ENCODE peak calls at places on chromosomes 5 and 9, in four cellular contexts. One of them, this sample, is unnamed.

GRCh38 chr9:100601216-100601615 is 23.3 kb downstream of the CAVIN4 start:
- DNase-seq in uterus: no peak
- DNase-seq in psoas muscle: no peak
- DNase-seq in CD4-positive, alpha-beta memory T cell: peak
- DNase-seq in this sample: no peak

GRCh38 chr9:93894691-93895079 is 60.5 kb downstream of the BARX1 start:
- DNase-seq in CD4-positive, alpha-beta memory T cell: no peak
- DNase-seq in psoas muscle: no peak
- DNase-seq in uterus: no peak
- DNase-seq in this sample: no peak

GRCh38 chr5:55551904-55552303 is 17.1 kb upstream of the PLPP1 start:
- DNase-seq in uterus: no peak
- DNase-seq in CD4-positive, alpha-beta memory T cell: no peak
- DNase-seq in psoas muscle: no peak
- DNase-seq in this sample: no peak

GRCh38 chr9:69461488-69461887 is 136.5 kb downstream of the ENTREP1 start:
- DNase-seq in psoas muscle: no peak
- DNase-seq in CD4-positive, alpha-beta memory T cell: no peak
- DNase-seq in uterus: no peak
- DNase-seq in this sample: no peak

GRCh38 chr9:128143409-128144238 is 5.6 kb upstream of the LCN2 start:
- DNase-seq in psoas muscle: peak
- DNase-seq in uterus: no peak
- DNase-seq in CD4-positive, alpha-beta memory T cell: no peak
- DNase-seq in this sample: no peak

GRCh38 chr5:141506381-141507155 is 17.7 kb downstream of the PCDHGC5 start:
- DNase-seq in CD4-positive, alpha-beta memory T cell: no peak
- DNase-seq in psoas muscle: no peak
- DNase-seq in uterus: no peak
- DNase-seq in this sample: no peak

GRCh38 chr9:764105-764524 is 77.4 kb upstream of the DMRT1 start:
- DNase-seq in CD4-positive, alpha-beta memory T cell: peak
- DNase-seq in psoas muscle: peak
- DNase-seq in uterus: peak
- DNase-seq in this sample: no peak

GRCh38 chr9:137975936-137976565 is 98.5 kb downstream of the CACNA1B start:
- DNase-seq in CD4-positive, alpha-beta memory T cell: no peak
- DNase-seq in psoas muscle: no peak
- DNase-seq in uterus: no peak
- DNase-seq in this sample: no peak

GRCh38 chr5:147522435-147522834 is 12.6 kb upstream of the DPYSL3 start:
- DNase-seq in CD4-positive, alpha-beta memory T cell: no peak
- DNase-seq in psoas muscle: no peak
- DNase-seq in uterus: no peak
- DNase-seq in this sample: no peak

GRCh38 chr5:134142806-134143205 is 28.3 kb downstream of the TCF7 start:
- DNase-seq in CD4-positive, alpha-beta memory T cell: no peak
- DNase-seq in uterus: no peak
- DNase-seq in psoas muscle: no peak
- DNase-seq in this sample: no peak

GRCh38 chr9:130981761-130982147 is 27.2 kb upstream of the LAMC3 start:
- DNase-seq in CD4-positive, alpha-beta memory T cell: no peak
- DNase-seq in uterus: no peak
- DNase-seq in psoas muscle: no peak
- DNase-seq in this sample: no peak

GRCh38 chr9:34664281-34665108 is 2.0 kb upstream of the CCL27 start:
- DNase-seq in psoas muscle: peak
- DNase-seq in uterus: peak
- DNase-seq in CD4-positive, alpha-beta memory T cell: peak
- DNase-seq in this sample: peak

GRCh38 chr5:51731641-51732040 is 348.4 kb downstream of the ISL1 start:
- DNase-seq in CD4-positive, alpha-beta memory T cell: no peak
- DNase-seq in uterus: no peak
- DNase-seq in psoas muscle: no peak
- DNase-seq in this sample: no peak

GRCh38 chr5:88140396-88140862 is 128.2 kb downstream of the TMEM161B start:
- DNase-seq in psoas muscle: no peak
- DNase-seq in uterus: peak
- DNase-seq in CD4-positive, alpha-beta memory T cell: no peak
- DNase-seq in this sample: no peak

GRCh38 chr5:168015506-168015905 is 275.9 kb upstream of the WWC1 start:
- DNase-seq in uterus: no peak
- DNase-seq in CD4-positive, alpha-beta memory T cell: no peak
- DNase-seq in psoas muscle: no peak
- DNase-seq in this sample: no peak

GRCh38 chr5:116507941-116508655 is 66.5 kb downstream of the SEMA6A start:
- DNase-seq in psoas muscle: no peak
- DNase-seq in CD4-positive, alpha-beta memory T cell: no peak
- DNase-seq in uterus: no peak
- DNase-seq in this sample: no peak

GRCh38 chr9:131562032-131562959 is 17.0 kb downstream of the PRRT1B start:
- DNase-seq in CD4-positive, alpha-beta memory T cell: no peak
- DNase-seq in uterus: no peak
- DNase-seq in psoas muscle: no peak
- DNase-seq in this sample: no peak

GRCh38 chr9:126479515-126479914 is 134.2 kb upstream of the LMX1B start:
- DNase-seq in uterus: no peak
- DNase-seq in CD4-positive, alpha-beta memory T cell: no peak
- DNase-seq in psoas muscle: no peak
- DNase-seq in this sample: no peak

GRCh38 chr9:126049088-126049487 is 277.5 kb upstream of the MVB12B start:
- DNase-seq in CD4-positive, alpha-beta memory T cell: no peak
- DNase-seq in uterus: no peak
- DNase-seq in psoas muscle: no peak
- DNase-seq in this sample: no peak

GRCh38 chr5:99032234-99033013 is 103.6 kb upstream of the CHD1 start:
- DNase-seq in CD4-positive, alpha-beta memory T cell: no peak
- DNase-seq in psoas muscle: peak
- DNase-seq in uterus: peak
- DNase-seq in this sample: no peak

GRCh38 chr9:90433398-90433890 is 209.2 kb downstream of the DIRAS2 start:
- DNase-seq in CD4-positive, alpha-beta memory T cell: no peak
- DNase-seq in psoas muscle: no peak
- DNase-seq in uterus: no peak
- DNase-seq in this sample: no peak

GRCh38 chr9:801399-802071 is 40.0 kb upstream of the DMRT1 start:
- DNase-seq in psoas muscle: no peak
- DNase-seq in CD4-positive, alpha-beta memory T cell: no peak
- DNase-seq in uterus: no peak
- DNase-seq in this sample: no peak

GRCh38 chr9:91785403-91785917 is 164.6 kb downstream of the ROR2 start:
- DNase-seq in CD4-positive, alpha-beta memory T cell: no peak
- DNase-seq in uterus: no peak
- DNase-seq in psoas muscle: no peak
- DNase-seq in this sample: no peak

GRCh38 chr5:170420809-170421412 is 31.7 kb upstream of the KCNMB1 start:
- DNase-seq in CD4-positive, alpha-beta memory T cell: peak
- DNase-seq in uterus: peak
- DNase-seq in psoas muscle: peak
- DNase-seq in this sample: no peak

GRCh38 chr5:135651156-135651555 is 72.4 kb upstream of the CXCL14 start:
- DNase-seq in psoas muscle: no peak
- DNase-seq in CD4-positive, alpha-beta memory T cell: no peak
- DNase-seq in uterus: no peak
- DNase-seq in this sample: no peak

GRCh38 chr9:107819772-107820171 is 330.2 kb upstream of the KLF4 start:
- DNase-seq in psoas muscle: no peak
- DNase-seq in CD4-positive, alpha-beta memory T cell: no peak
- DNase-seq in uterus: no peak
- DNase-seq in this sample: no peak

GRCh38 chr5:158013303-158013702 is 154.4 kb upstream of the CLINT1 start:
- DNase-seq in uterus: no peak
- DNase-seq in psoas muscle: no peak
- DNase-seq in CD4-positive, alpha-beta memory T cell: no peak
- DNase-seq in this sample: no peak

GRCh38 chr5:78008356-78008967 is 232.3 kb upstream of the TBCA start:
- DNase-seq in CD4-positive, alpha-beta memory T cell: no peak
- DNase-seq in uterus: no peak
- DNase-seq in psoas muscle: no peak
- DNase-seq in this sample: no peak

GRCh38 chr9:129891519-129891918 is 56.3 kb downstream of the USP20 start:
- DNase-seq in psoas muscle: no peak
- DNase-seq in uterus: no peak
- DNase-seq in CD4-positive, alpha-beta memory T cell: peak
- DNase-seq in this sample: no peak
- H3K4me3 ChIP-seq in psoas muscle: no peak
- H3K4me3 ChIP-seq in uterus: no peak
- H3K4me3 ChIP-seq in CD4-positive, alpha-beta memory T cell: peak
- H3K4me3 ChIP-seq in this sample: no peak

GRCh38 chr9:79584655-79584982 is 12.9 kb downstream of the TLE4 start:
- DNase-seq in uterus: no peak
- DNase-seq in psoas muscle: no peak
- DNase-seq in CD4-positive, alpha-beta memory T cell: no peak
- DNase-seq in this sample: no peak
- H3K27ac ChIP-seq in uterus: no peak
- H3K27ac ChIP-seq in psoas muscle: peak
- H3K27ac ChIP-seq in CD4-positive, alpha-beta memory T cell: no peak
- H3K27ac ChIP-seq in this sample: no peak

DNA sequence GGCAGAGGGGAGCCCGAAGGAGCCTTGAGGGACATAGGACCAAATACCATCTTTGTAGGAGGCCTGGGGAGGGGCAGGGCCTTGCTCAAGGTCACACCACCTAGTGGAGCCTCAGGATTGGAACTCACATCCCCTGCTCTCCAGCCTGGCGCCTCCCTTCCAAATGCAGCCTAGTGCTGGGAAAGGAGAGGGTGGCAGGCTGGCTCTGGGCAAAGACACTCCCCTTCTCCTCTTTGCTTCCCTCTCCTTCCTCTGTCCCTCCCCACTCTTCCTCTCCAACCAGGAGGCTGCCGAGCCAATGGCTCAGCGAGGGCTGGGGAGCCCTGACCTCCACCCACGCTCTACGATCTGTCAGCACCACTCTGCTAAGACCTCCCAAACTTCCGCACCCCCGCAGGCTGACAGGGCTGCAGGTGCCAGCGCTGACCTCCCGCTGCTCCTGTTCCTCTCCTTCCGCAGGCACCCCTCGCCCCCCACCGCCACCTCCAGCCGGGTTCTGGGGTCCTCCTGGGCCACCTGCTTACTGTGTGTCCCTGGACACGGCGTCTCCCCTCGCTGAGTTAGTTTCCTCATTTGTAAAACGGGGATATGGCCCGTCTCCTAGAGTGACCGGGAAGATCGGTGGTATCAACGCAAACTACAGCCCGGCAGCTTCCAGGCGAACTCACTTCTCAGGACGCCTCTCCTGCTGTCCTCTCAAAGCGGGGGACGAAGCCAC is 52.9 kb downstream of the C9orf50 start:
- DNase-seq in CD4-positive, alpha-beta memory T cell: no peak
- DNase-seq in psoas muscle: peak
- DNase-seq in uterus: peak
- DNase-seq in this sample: peak
- H3K4me3 ChIP-seq in CD4-positive, alpha-beta memory T cell: no peak
- H3K4me3 ChIP-seq in psoas muscle: peak
- H3K4me3 ChIP-seq in uterus: peak
- H3K4me3 ChIP-seq in this sample: peak

DNA sequence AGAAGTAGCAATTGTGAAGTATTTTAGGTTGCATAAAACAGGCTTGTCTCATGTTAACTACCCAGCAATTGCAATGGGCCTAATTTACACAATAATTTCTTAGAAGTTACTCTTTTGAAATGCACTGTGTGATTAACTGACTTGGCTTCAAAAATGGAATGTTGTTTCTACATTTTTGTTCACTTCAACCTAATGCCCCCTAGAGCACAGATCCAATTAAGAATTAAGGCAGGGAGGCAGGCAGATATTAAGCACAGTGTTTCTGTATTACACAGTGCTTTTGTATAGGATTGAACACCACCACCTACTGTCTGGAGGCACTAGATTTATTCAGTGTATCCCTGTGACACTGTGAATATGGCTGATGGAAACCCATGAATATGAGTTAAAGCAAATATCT is 302.1 kb downstream of the FBXL17 start:
- DNase-seq in uterus: no peak
- DNase-seq in CD4-positive, alpha-beta memory T cell: no peak
- DNase-seq in psoas muscle: no peak
- DNase-seq in this sample: no peak
- H3K27ac ChIP-seq in uterus: no peak
- H3K27ac ChIP-seq in CD4-positive, alpha-beta memory T cell: no peak
- H3K27ac ChIP-seq in psoas muscle: no peak
- H3K27ac ChIP-seq in this sample: no peak